ENCODE peak calls at places on chromosomes 13 and 19, in four cellular contexts. B, R, U and C are unnamed samples.

GRCh38 chr13:43132911-43133310 is 109.5 kb downstream of the DNAJC15 start:
- DNase-seq in B (no peak), R (no peak), U (no peak), C (no peak)

GRCh38 chr13:47628666-47629065 is 372.4 kb downstream of the SUCLA2 start:
- DNase-seq in B (no peak), R (no peak), U (no peak), C (no peak)

GRCh38 chr13:101552797-101553196 is 100.3 kb downstream of the ITGBL1 start:
- DNase-seq in B (no peak), R (peak; percentile 82), U (no peak), C (no peak)

GRCh38 chr13:27578121-27579030 is 42.0 kb downstream of the LNX2 start:
- DNase-seq in B (no peak), R (peak; percentile 62), U (no peak), C (no peak)

GRCh38 chr13:110913322-110913721 is 1.5 kb downstream of the ANKRD10 start:
- DNase-seq in B (no peak), R (peak; percentile 38), U (peak; percentile 43), C (no peak)

GRCh38 chr19:7915250-7916136 is 863 bp downstream of the TGFBR3L start:
- DNase-seq in B (no peak), R (no peak), U (no peak), C (no peak)

GRCh38 chr13:48969685-48970084 is 6.0 kb upstream of the FNDC3A start:
- DNase-seq in B (no peak), R (no peak), U (no peak), C (no peak)

GRCh38 chr13:23348270-23349126 is 85.0 kb downstream of the SACS start:
- DNase-seq in B (no peak), R (no peak), U (no peak), C (no peak)

GRCh38 chr19:2584002-2584401 is 108.1 kb downstream of the GADD45B start:
- DNase-seq in B (no peak), R (no peak), U (no peak), C (no peak)

GRCh38 chr13:97165527-97166425 is 56.4 kb upstream of the MBNL2 start:
- DNase-seq in B (peak; percentile 2), R (no peak), U (no peak), C (no peak)